ENCODE peak calls at places on chromosomes 4 and X, in nine cellular contexts. H is choroid plexus epithelial cell, O is H1, T is endothelial cell of umbilical vein, Y is mucosa of descending colon, M is dorsolateral prefrontal cortex, X is fibroblast of mammary gland, U is cardiac muscle cell, F is fibroblast of pulmonary artery. A is an unnamed sample.

GRCh38 chr4:76061977-76062376 is 12.5 kb upstream of the ART3 start:
- DNase-seq in H (no peak), O (no peak), T (no peak), Y (no peak), M (no peak), X (no peak), U (no peak), F (no peak), A (no peak)

GRCh38 chrX:18707442-18708049 is at the start of gene PPEF1:
- DNase-seq in H (peak; percentile 10), O (no peak), T (no peak), Y (no peak), M (no peak), X (no peak), U (no peak), F (no peak), A (no peak)

GRCh38 chrX:135740683-135741149 is 27.3 kb downstream of the CT45A3 start:
- DNase-seq in H (peak; percentile 8), O (no peak), T (peak; percentile 6), Y (peak; percentile 23), M (no peak), X (no peak), U (peak; percentile 7), F (no peak), A (no peak)

GRCh38 chr4:83207497-83208105 is 77.0 kb downstream of the COQ2 start:
- DNase-seq in H (peak; percentile 81), O (no peak), T (peak; percentile 51), Y (peak; percentile 62), M (no peak), X (no peak), U (peak; percentile 95), F (peak; percentile 83), A (no peak)

GRCh38 chrX:103513476-103514108 is 5.7 kb downstream of the RAB40A start:
- DNase-seq in H (peak; percentile 71), O (no peak), T (no peak), Y (no peak), M (no peak), X (peak; percentile 59), U (peak; percentile 35), F (peak; percentile 61), A (no peak)

GRCh38 chr4:57080781-57081650 is 29.2 kb downstream of the IGFBP7 start:
- DNase-seq in H (peak; percentile 99), O (no peak), T (peak; percentile 99), Y (peak; percentile 25), M (no peak), X (peak; percentile 85), U (peak; percentile 95), F (peak; percentile 96), A (no peak)

GRCh38 chr4:113837397-113837796 is 75.9 kb upstream of the CAMK2D start:
- DNase-seq in H (peak; percentile 92), O (no peak), T (peak; percentile 51), Y (no peak), M (no peak), X (peak; percentile 93), U (peak; percentile 88), F (peak; percentile 89), A (no peak)

GRCh38 chrX:153793291-153793690 is 884 bp downstream of the IDH3G start:
- DNase-seq in H (no peak), O (no peak), T (no peak), Y (peak; percentile 21), M (no peak), X (peak; percentile 22), U (peak; percentile 5), F (no peak), A (no peak)

GRCh38 chr4:40630335-40631021 is 814 bp upstream of the RBM47 start:
- DNase-seq in H (no peak), O (peak; percentile 51), T (no peak), Y (peak; percentile 93), M (no peak), X (no peak), U (no peak), F (no peak), A (peak; percentile 44)

GRCh38 chr4:40627540-40627939 is 2.1 kb downstream of the RBM47 start:
- DNase-seq in H (no peak), O (no peak), T (no peak), Y (no peak), M (no peak), X (no peak), U (no peak), F (no peak), A (no peak)

GRCh38 chr4:40626183-40626990 is 3.3 kb downstream of the RBM47 start:
- DNase-seq in H (peak; percentile 33), O (no peak), T (no peak), Y (peak; percentile 25), M (no peak), X (peak; percentile 36), U (peak; percentile 49), F (peak; percentile 26), A (no peak)

GRCh38 chr4:40628888-40629287 is 776 bp downstream of the RBM47 start:
- DNase-seq in H (no peak), O (no peak), T (no peak), Y (peak; percentile 44), M (no peak), X (no peak), U (no peak), F (no peak), A (no peak)

DNA sequence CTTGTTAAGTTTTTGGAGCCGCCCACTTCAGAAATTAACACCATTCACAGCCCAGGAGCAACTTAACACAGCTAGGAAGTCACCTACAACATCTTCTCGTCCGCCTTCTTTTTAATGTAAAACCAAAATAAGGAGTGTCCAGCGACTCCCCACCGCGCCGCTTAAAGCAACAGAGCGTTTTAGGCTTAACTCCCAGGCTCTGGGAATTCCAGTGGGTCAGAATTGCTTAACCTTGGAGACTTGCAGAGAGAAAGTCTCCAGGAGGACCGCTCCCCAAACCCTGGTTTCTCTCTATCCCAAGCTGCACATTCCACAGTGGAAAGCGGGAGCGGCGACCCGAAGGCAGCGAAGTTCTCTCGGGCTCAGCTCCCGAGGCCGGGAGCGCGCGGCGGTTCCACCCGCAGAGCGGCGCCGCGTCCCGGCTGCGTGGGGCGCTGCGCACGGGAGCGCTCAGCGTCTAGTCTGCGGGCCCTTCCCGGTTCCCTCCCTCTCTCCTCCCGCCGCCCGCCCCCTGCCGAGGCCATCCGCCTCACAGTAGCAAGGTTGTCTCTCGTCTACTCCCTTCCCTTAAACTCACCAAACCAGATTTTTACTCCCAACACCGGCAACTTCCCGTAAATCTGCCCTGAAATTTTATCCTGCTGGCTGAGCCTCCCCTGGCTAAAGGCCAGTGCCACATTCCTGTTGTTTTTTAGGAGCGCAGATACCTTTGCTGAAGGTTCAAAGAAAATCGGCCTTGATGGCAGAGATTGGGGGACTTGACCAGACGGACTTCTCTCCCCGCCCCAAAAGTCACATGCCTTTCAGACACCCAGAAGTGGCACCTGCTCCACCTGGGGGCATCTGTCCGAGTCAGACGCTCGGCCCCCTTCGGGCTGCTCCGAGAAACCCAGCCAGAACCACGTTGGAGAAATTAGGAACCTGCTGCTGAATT is at the start of gene RBM47:
- DNase-seq in H (peak; percentile 51), O (peak; percentile 79), T (peak; percentile 6), Y (peak; percentile 84), M (no peak), X (peak; percentile 50), U (peak; percentile 79), F (peak; percentile 67), A (peak; percentile 52)
- TF ChIP-seq CTCF in H (peak; percentile 20), O (no peak), T (no peak), Y (peak; percentile 7), M (peak; percentile 18), X (peak; percentile 0), U (peak; percentile 23), F (no peak), A (peak; percentile 27)

DNA sequence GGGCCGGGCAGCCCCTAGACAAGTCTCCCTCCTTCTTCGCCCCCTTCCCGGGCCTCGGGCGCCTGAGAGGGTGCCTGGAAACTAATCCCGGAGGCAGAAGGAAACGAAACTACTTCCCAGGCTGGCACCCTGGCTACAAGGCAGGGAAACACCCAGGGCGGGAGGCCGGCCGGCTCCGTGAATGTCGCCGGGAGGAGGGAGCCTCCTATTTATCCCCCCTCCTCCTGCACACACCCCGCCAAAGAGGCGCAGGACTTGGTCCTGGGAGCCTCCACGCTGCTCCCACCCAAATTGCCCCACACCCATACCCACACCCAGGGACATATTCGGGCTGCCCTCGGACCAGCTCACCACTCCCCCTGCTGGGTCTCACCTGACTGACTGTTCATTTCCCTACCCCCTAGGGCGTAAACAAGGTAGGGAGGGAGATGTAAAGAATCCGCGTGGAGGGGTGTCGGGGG is at the start of gene BTC:
- DNase-seq in H (peak; percentile 4), O (no peak), T (no peak), Y (peak; percentile 84), M (peak; percentile 26), X (peak; percentile 5), U (peak; percentile 22), F (peak; percentile 6), A (peak; percentile 48)
- TF ChIP-seq CTCF in H (peak; percentile 47), O (peak; percentile 33), T (peak; percentile 12), Y (peak; percentile 24), M (no peak), X (peak; percentile 30), U (peak; percentile 44), F (peak; percentile 38), A (peak; percentile 56)

GRCh38 chr4:185352741-185353140 is 43.0 kb downstream of the LRP2BP start:
- DNase-seq in H (no peak), O (no peak), T (no peak), Y (no peak), M (no peak), X (no peak), U (no peak), F (no peak), A (no peak)

GRCh38 chr4:185357220-185357619 is 38.5 kb downstream of the LRP2BP start:
- DNase-seq in H (peak; percentile 16), O (no peak), T (peak; percentile 19), Y (no peak), M (no peak), X (no peak), U (no peak), F (no peak), A (no peak)

GRCh38 chr4:185352202-185352601 is 43.5 kb downstream of the LRP2BP start:
- DNase-seq in H (no peak), O (no peak), T (no peak), Y (no peak), M (no peak), X (no peak), U (no peak), F (no peak), A (no peak)

GRCh38 chr4:185346975-185347601 is 48.6 kb downstream of the LRP2BP start:
- DNase-seq in H (peak; percentile 80), O (no peak), T (no peak), Y (no peak), M (no peak), X (no peak), U (peak; percentile 20), F (no peak), A (no peak)

DNA sequence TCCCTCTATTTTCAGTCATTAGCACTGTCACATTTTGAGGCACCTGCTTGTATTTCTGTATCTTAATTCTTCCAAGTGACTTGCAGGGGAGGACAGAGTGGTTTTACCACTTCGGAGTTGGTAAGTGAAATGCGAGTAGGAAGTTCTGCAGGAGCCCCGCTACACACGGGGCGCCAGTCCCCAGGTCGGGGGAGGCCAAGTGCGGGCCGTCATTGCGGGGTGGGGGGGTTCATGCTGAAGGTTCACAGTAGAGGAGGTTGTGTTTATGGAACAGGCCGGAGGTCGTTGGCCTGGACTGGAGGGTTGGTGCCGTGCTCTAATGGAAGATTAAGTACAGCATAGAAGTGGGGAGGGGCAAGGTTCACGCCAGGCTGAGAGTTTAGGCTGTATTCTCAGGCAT is 44.0 kb downstream of the LRP2BP start:
- DNase-seq in H (no peak), O (no peak), T (no peak), Y (no peak), M (no peak), X (no peak), U (no peak), F (no peak), A (no peak)
- TF ChIP-seq CTCF in H (no peak), O (no peak), T (no peak), Y (no peak), M (no peak), X (no peak), U (no peak), F (no peak), A (no peak)

DNA sequence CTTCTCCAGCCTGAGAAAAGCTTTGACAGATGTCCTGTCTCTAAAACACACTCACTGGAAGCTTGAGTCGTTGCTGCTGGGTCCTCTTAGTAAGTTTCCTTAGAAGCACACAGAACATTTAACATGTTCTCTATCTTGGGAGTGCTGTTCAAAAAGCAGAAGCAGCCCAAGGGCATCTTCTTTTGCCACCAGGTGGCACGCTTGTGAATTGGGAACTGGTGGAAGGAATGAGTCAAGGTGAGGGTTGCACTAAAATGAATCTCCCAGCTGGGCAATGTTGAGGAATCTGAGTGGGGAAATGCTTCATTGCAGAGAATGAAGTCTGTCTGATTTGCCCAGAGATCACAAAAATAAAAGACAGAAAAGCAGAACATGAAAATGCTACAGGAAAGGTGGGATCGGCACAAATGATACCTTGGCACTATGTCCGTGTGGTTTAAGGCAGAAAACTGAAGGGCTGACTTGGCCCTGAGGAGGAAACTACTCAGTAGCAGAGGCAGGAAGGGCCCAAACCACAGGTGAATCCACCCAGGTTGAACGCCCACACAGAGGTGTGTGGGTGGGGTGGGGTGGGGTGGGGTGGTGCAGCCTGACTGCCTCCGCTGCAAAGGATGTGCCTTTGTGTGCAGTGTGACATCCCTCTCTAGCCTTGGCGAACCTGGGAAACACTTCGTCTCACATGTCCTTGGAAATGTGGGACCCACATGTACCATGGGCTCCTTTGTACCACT is 26.0 kb downstream of the KIT start:
- DNase-seq in H (peak; percentile 26), O (no peak), T (peak; percentile 39), Y (peak; percentile 42), M (no peak), X (peak; percentile 18), U (peak; percentile 32), F (peak; percentile 31), A (no peak)
- TF ChIP-seq CTCF in H (peak; percentile 56), O (peak; percentile 43), T (peak; percentile 20), Y (no peak), M (peak; percentile 33), X (peak; percentile 34), U (peak; percentile 36), F (peak; percentile 45), A (peak; percentile 16)